ENCODE peak calls at places on chromosomes 13 and 19, in eight cellular contexts. P is HTR-8/SVneo; J is AG04449; L is uterus; Q is activated CD8-positive, alpha-beta memory T cell treated with anti-CD3 and anti-CD28 coated beads for 48 hours; G is NCI-H510A; D is heart right ventricle; A is T-cell. E is an unnamed sample.

GRCh38 chr13:102847272-102848234 is 1.7 kb downstream of the ERCC5 start:
- DNase-seq in D (no peak), J (no peak), A (peak; percentile 6), P (no peak), L (no peak), G (no peak), Q (no peak), E (peak; percentile 67)

GRCh38 chr19:35266904-35267817 is 1.6 kb upstream of the USF2 start:
- DNase-seq in L (peak; percentile 66), Q (no peak), J (no peak), G (no peak), D (peak; percentile 68), A (peak; percentile 44), P (no peak), E (no peak)

GRCh38 chr13:90315061-90315460 is 1032.4 kb upstream of the MIR17HG start:
- DNase-seq in Q (no peak), L (no peak), D (no peak), P (no peak), A (no peak), G (no peak), J (no peak), E (no peak)

GRCh38 chr19:45290381-45290931 is 32.2 kb downstream of the CKM start:
- DNase-seq in P (no peak), Q (no peak), D (no peak), G (no peak), L (no peak), J (no peak), A (no peak), E (no peak)

GRCh38 chr13:41502021-41502420 is 44.7 kb downstream of the RGCC start:
- DNase-seq in Q (no peak), L (no peak), A (no peak), J (no peak), G (no peak), P (no peak), D (no peak), E (no peak)

GRCh38 chr19:30752876-30753275 is 380.7 kb downstream of the ZNF536 start:
- DNase-seq in G (no peak), D (no peak), L (no peak), A (no peak), P (no peak), J (no peak), Q (no peak), E (no peak)

GRCh38 chr19:55341191-55342043 is 1.7 kb downstream of the KMT5C start:
- DNase-seq in G (peak; percentile 94), P (peak; percentile 58), J (no peak), D (peak; percentile 68), Q (peak; percentile 32), A (peak; percentile 52), L (peak; percentile 72), E (peak; percentile 66)

GRCh38 chr19:18967358-18968146 is 26.5 kb upstream of the HOMER3 start:
- DNase-seq in D (peak; percentile 43), P (no peak), G (no peak), A (no peak), L (peak; percentile 24), J (no peak), Q (no peak), E (no peak)

GRCh38 chr19:18160792-18161690 is 8.1 kb downstream of the PIK3R2 start:
- DNase-seq in L (peak; percentile 78), D (peak; percentile 84), Q (peak; percentile 82), P (peak; percentile 72), G (no peak), J (no peak), A (peak; percentile 83), E (peak; percentile 74)

GRCh38 chr13:45416521-45417125 is 1.6 kb downstream of the SLC25A30 start:
- DNase-seq in G (no peak), J (no peak), D (no peak), A (no peak), P (no peak), Q (no peak), L (no peak), E (no peak)

GRCh38 chr13:41284512-41285288 is 21.3 kb upstream of the MTRF1 start:
- DNase-seq in A (no peak), G (no peak), L (no peak), D (no peak), P (peak; percentile 27), Q (no peak), J (peak; percentile 52), E (no peak)

GRCh38 chr19:35178701-35179100 is 24.2 kb downstream of the FXYD5 start:
- DNase-seq in P (no peak), Q (no peak), A (no peak), L (no peak), D (no peak), J (no peak), G (no peak), E (no peak)

GRCh38 chr19:33143897-33144405 is 12.0 kb downstream of the WDR88 start:
- DNase-seq in G (no peak), L (peak; percentile 66), Q (peak; percentile 21), P (peak; percentile 80), D (peak; percentile 53), A (peak; percentile 54), J (no peak), E (peak; percentile 72)

GRCh38 chr19:18960370-18960769 is 19.4 kb upstream of the HOMER3 start:
- DNase-seq in G (no peak), A (no peak), D (no peak), P (no peak), Q (no peak), L (no peak), J (no peak), E (no peak)

GRCh38 chr13:48801255-48801654 is 147.5 kb downstream of the CYSLTR2 start:
- DNase-seq in G (no peak), J (peak; percentile 46), D (no peak), L (no peak), Q (no peak), P (no peak), A (no peak), E (no peak)

GRCh38 chr13:91381371-91381770 is 17.1 kb upstream of the GPC5 start:
- DNase-seq in P (no peak), J (no peak), L (no peak), A (no peak), Q (no peak), D (no peak), G (no peak), E (peak; percentile 26)

GRCh38 chr13:45717324-45717723 is 15.2 kb downstream of the CBY2 start:
- DNase-seq in P (no peak), J (no peak), L (no peak), D (no peak), Q (no peak), G (no peak), A (no peak), E (no peak)

GRCh38 chr19:1851581-1852293 is 3.5 kb upstream of the REXO1 start:
- DNase-seq in Q (no peak), P (no peak), A (peak; percentile 71), J (no peak), G (no peak), L (no peak), D (no peak), E (no peak)

GRCh38 chr19:57437931-57438330 is 2.8 kb downstream of the ZNF749 start:
- DNase-seq in D (no peak), P (no peak), A (no peak), L (no peak), G (no peak), Q (no peak), J (no peak), E (no peak)

GRCh38 chr13:38537026-38537425 is 149.9 kb upstream of the FREM2 start:
- DNase-seq in G (no peak), P (no peak), A (no peak), L (no peak), D (no peak), Q (no peak), J (no peak), E (no peak)

GRCh38 chr13:24217601-24218281 is 57.2 kb downstream of the SPATA13 start:
- DNase-seq in D (no peak), G (peak; percentile 28), Q (no peak), A (no peak), J (no peak), L (no peak), P (no peak), E (peak; percentile 21)

GRCh38 chr13:39783051-39783450 is 127.6 kb downstream of the COG6 start:
- DNase-seq in G (no peak), J (no peak), Q (no peak), P (no peak), A (no peak), D (no peak), L (no peak), E (no peak)

GRCh38 chr19:7831452-7831851 is 1.4 kb downstream of the EVI5L start:
- DNase-seq in A (no peak), L (no peak), G (no peak), D (no peak), J (no peak), P (no peak), Q (no peak), E (peak; percentile 35)

GRCh38 chr13:90443268-90443667 is 904.2 kb upstream of the MIR17HG start:
- DNase-seq in J (no peak), P (no peak), L (no peak), Q (no peak), D (no peak), G (no peak), A (no peak), E (no peak)

GRCh38 chr19:3176715-3177501 is 1.7 kb upstream of the S1PR4 start:
- DNase-seq in J (no peak), A (peak; percentile 54), L (no peak), P (peak; percentile 59), Q (peak; percentile 47), D (no peak), G (no peak), E (no peak)

GRCh38 chr19:38307597-38307996 is 3.5 kb downstream of the C19orf33 start:
- DNase-seq in J (no peak), G (no peak), A (no peak), L (no peak), P (no peak), Q (no peak), D (no peak), E (no peak)

GRCh38 chr19:6677924-6678689 is 8.1 kb upstream of the TNFSF14 start:
- DNase-seq in P (no peak), G (no peak), J (no peak), L (no peak), A (peak; percentile 39), Q (no peak), D (peak; percentile 33), E (no peak)

GRCh38 chr13:43074824-43075510 is 51.6 kb downstream of the DNAJC15 start:
- DNase-seq in D (no peak), J (no peak), P (no peak), L (no peak), A (no peak), Q (no peak), G (no peak), E (no peak)

GRCh38 chr13:49421391-49421790 is 22.5 kb downstream of the CAB39L start:
- DNase-seq in P (no peak), D (no peak), Q (no peak), A (peak; percentile 10), J (no peak), L (no peak), G (no peak), E (no peak)

GRCh38 chr13:64551755-64552154 is 2678.4 kb downstream of the PCDH9 start:
- DNase-seq in L (no peak), G (no peak), D (no peak), Q (no peak), P (peak; percentile 20), A (no peak), J (peak; percentile 17), E (no peak)